ENCODE peak calls at places on chromosomes 11 and 22, in eight cellular contexts. One of them, this sample, is unnamed.

GRCh38 chr22:19292262-19293230 is 1.0 kb upstream of the CLTCL1 start:
- DNase-seq in GM06990: no peak
- DNase-seq in upper lobe of right lung: peak
- DNase-seq in K562: peak
- DNase-seq in cardiac muscle cell: peak
- DNase-seq in tibial artery: peak
- DNase-seq in lower lobe of right lung: peak
- DNase-seq in GM12865: no peak
- DNase-seq in this sample: no peak

GRCh38 chr11:112719736-112720525 is 241.3 kb upstream of the NCAM1 start:
- DNase-seq in GM06990: no peak
- DNase-seq in upper lobe of right lung: no peak
- DNase-seq in K562: no peak
- DNase-seq in cardiac muscle cell: no peak
- DNase-seq in tibial artery: no peak
- DNase-seq in lower lobe of right lung: no peak
- DNase-seq in GM12865: no peak
- DNase-seq in this sample: no peak

GRCh38 chr11:129738242-129738641 is 77.4 kb upstream of the TMEM45B start:
- DNase-seq in GM06990: no peak
- DNase-seq in upper lobe of right lung: no peak
- DNase-seq in K562: no peak
- DNase-seq in cardiac muscle cell: no peak
- DNase-seq in tibial artery: no peak
- DNase-seq in lower lobe of right lung: no peak
- DNase-seq in GM12865: no peak
- DNase-seq in this sample: no peak

GRCh38 chr11:119540370-119541125 is 117.6 kb upstream of the THY1 start:
- DNase-seq in GM06990: no peak
- DNase-seq in upper lobe of right lung: no peak
- DNase-seq in K562: no peak
- DNase-seq in cardiac muscle cell: no peak
- DNase-seq in tibial artery: peak
- DNase-seq in lower lobe of right lung: no peak
- DNase-seq in GM12865: no peak
- DNase-seq in this sample: no peak

GRCh38 chr11:110434952-110435779 is 5.4 kb downstream of the FDX1 start:
- DNase-seq in GM06990: no peak
- DNase-seq in upper lobe of right lung: no peak
- DNase-seq in K562: no peak
- DNase-seq in cardiac muscle cell: no peak
- DNase-seq in tibial artery: no peak
- DNase-seq in lower lobe of right lung: no peak
- DNase-seq in GM12865: peak
- DNase-seq in this sample: peak

GRCh38 chr11:129814244-129814992 is 1.2 kb upstream of the TMEM45B start:
- DNase-seq in GM06990: no peak
- DNase-seq in upper lobe of right lung: no peak
- DNase-seq in K562: peak
- DNase-seq in cardiac muscle cell: no peak
- DNase-seq in tibial artery: no peak
- DNase-seq in lower lobe of right lung: no peak
- DNase-seq in GM12865: no peak
- DNase-seq in this sample: no peak

GRCh38 chr22:35409783-35410662 is 10.1 kb downstream of the MCM5 start:
- DNase-seq in GM06990: peak
- DNase-seq in upper lobe of right lung: peak
- DNase-seq in K562: no peak
- DNase-seq in cardiac muscle cell: peak
- DNase-seq in tibial artery: no peak
- DNase-seq in lower lobe of right lung: peak
- DNase-seq in GM12865: peak
- DNase-seq in this sample: no peak

GRCh38 chr11:76523147-76523546 is 78.3 kb downstream of the EMSY start:
- DNase-seq in GM06990: no peak
- DNase-seq in upper lobe of right lung: no peak
- DNase-seq in K562: no peak
- DNase-seq in cardiac muscle cell: no peak
- DNase-seq in tibial artery: no peak
- DNase-seq in lower lobe of right lung: no peak
- DNase-seq in GM12865: no peak
- DNase-seq in this sample: no peak

GRCh38 chr22:24071686-24072085 is 60.6 kb downstream of the CABIN1 start:
- DNase-seq in GM06990: no peak
- DNase-seq in upper lobe of right lung: peak
- DNase-seq in K562: no peak
- DNase-seq in cardiac muscle cell: no peak
- DNase-seq in tibial artery: no peak
- DNase-seq in lower lobe of right lung: no peak
- DNase-seq in GM12865: no peak
- DNase-seq in this sample: no peak

GRCh38 chr22:17264321-17265052 is 45.3 kb upstream of the ADA2 start:
- DNase-seq in GM06990: no peak
- DNase-seq in upper lobe of right lung: no peak
- DNase-seq in K562: no peak
- DNase-seq in cardiac muscle cell: peak
- DNase-seq in tibial artery: no peak
- DNase-seq in lower lobe of right lung: no peak
- DNase-seq in GM12865: no peak
- DNase-seq in this sample: no peak

GRCh38 chr22:30705710-30706651 is 11.3 kb downstream of the OSBP2 start:
- DNase-seq in GM06990: peak
- DNase-seq in upper lobe of right lung: no peak
- DNase-seq in K562: no peak
- DNase-seq in cardiac muscle cell: no peak
- DNase-seq in tibial artery: no peak
- DNase-seq in lower lobe of right lung: no peak
- DNase-seq in GM12865: peak
- DNase-seq in this sample: peak

GRCh38 chr11:2800655-2801531 is 84.7 kb downstream of the CDKN1C start:
- DNase-seq in GM06990: no peak
- DNase-seq in upper lobe of right lung: peak
- DNase-seq in K562: no peak
- DNase-seq in cardiac muscle cell: no peak
- DNase-seq in tibial artery: peak
- DNase-seq in lower lobe of right lung: peak
- DNase-seq in GM12865: no peak
- DNase-seq in this sample: no peak

GRCh38 chr22:19598054-19598855 is 74.0 kb upstream of the CLDN5 start:
- DNase-seq in GM06990: no peak
- DNase-seq in upper lobe of right lung: peak
- DNase-seq in K562: peak
- DNase-seq in cardiac muscle cell: no peak
- DNase-seq in tibial artery: no peak
- DNase-seq in lower lobe of right lung: peak
- DNase-seq in GM12865: no peak
- DNase-seq in this sample: no peak

GRCh38 chr11:108009497-108010360 is 1.0 kb downstream of the CUL5 start:
- DNase-seq in GM06990: no peak
- DNase-seq in upper lobe of right lung: no peak
- DNase-seq in K562: no peak
- DNase-seq in cardiac muscle cell: peak
- DNase-seq in tibial artery: no peak
- DNase-seq in lower lobe of right lung: no peak
- DNase-seq in GM12865: no peak
- DNase-seq in this sample: no peak

GRCh38 chr22:43314611-43315010 is 28.6 kb downstream of the SCUBE1 start:
- DNase-seq in GM06990: no peak
- DNase-seq in upper lobe of right lung: no peak
- DNase-seq in K562: no peak
- DNase-seq in cardiac muscle cell: no peak
- DNase-seq in tibial artery: no peak
- DNase-seq in lower lobe of right lung: no peak
- DNase-seq in GM12865: no peak
- DNase-seq in this sample: no peak

GRCh38 chr11:119593346-119593745 is 135.7 kb downstream of the NECTIN1 start:
- DNase-seq in GM06990: no peak
- DNase-seq in upper lobe of right lung: no peak
- DNase-seq in K562: no peak
- DNase-seq in cardiac muscle cell: no peak
- DNase-seq in tibial artery: no peak
- DNase-seq in lower lobe of right lung: no peak
- DNase-seq in GM12865: no peak
- DNase-seq in this sample: no peak

GRCh38 chr11:75112200-75112599 is 15.5 kb upstream of the OR2AT4 start:
- DNase-seq in GM06990: no peak
- DNase-seq in upper lobe of right lung: no peak
- DNase-seq in K562: no peak
- DNase-seq in cardiac muscle cell: no peak
- DNase-seq in tibial artery: no peak
- DNase-seq in lower lobe of right lung: no peak
- DNase-seq in GM12865: no peak
- DNase-seq in this sample: no peak

GRCh38 chr22:42938976-42939375 is 76.0 kb downstream of the PACSIN2 start:
- DNase-seq in GM06990: no peak
- DNase-seq in upper lobe of right lung: peak
- DNase-seq in K562: no peak
- DNase-seq in cardiac muscle cell: no peak
- DNase-seq in tibial artery: no peak
- DNase-seq in lower lobe of right lung: no peak
- DNase-seq in GM12865: no peak
- DNase-seq in this sample: no peak

GRCh38 chr11:65842144-65842543 is 8.4 kb downstream of the SNX32 start:
- DNase-seq in GM06990: no peak
- DNase-seq in upper lobe of right lung: no peak
- DNase-seq in K562: no peak
- DNase-seq in cardiac muscle cell: no peak
- DNase-seq in tibial artery: no peak
- DNase-seq in lower lobe of right lung: no peak
- DNase-seq in GM12865: no peak
- DNase-seq in this sample: no peak

GRCh38 chr11:46698597-46698996 is 1.8 kb downstream of the ARHGAP1 start:
- DNase-seq in GM06990: no peak
- DNase-seq in upper lobe of right lung: no peak
- DNase-seq in K562: peak
- DNase-seq in cardiac muscle cell: no peak
- DNase-seq in tibial artery: no peak
- DNase-seq in lower lobe of right lung: no peak
- DNase-seq in GM12865: no peak
- DNase-seq in this sample: no peak

GRCh38 chr11:76253416-76253815 is 47.1 kb upstream of the WNT11 start:
- DNase-seq in GM06990: no peak
- DNase-seq in upper lobe of right lung: no peak
- DNase-seq in K562: no peak
- DNase-seq in cardiac muscle cell: no peak
- DNase-seq in tibial artery: no peak
- DNase-seq in lower lobe of right lung: no peak
- DNase-seq in GM12865: no peak
- DNase-seq in this sample: no peak

DNA sequence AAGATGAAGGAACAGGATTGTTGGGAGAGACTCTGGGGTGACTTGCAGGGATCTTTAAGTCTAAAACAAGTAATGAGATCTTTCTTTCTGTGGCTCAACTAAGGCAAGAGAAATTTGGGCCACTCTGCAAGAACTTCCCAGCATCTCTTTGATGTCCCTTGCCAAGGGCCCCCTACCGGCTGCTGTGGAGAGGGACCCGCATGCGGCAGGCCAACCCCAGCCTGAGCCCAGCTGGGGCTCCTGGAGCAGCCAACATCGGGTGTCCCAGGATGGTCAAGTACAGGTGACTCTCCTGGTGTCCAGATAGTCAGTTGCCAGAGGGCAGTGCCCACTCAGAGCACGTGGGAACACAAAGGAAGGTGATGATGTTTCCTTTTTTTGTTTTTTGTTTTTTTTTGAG is 363.2 kb downstream of the TBC1D22A start:
- DNase-seq in GM06990: no peak
- DNase-seq in upper lobe of right lung: peak
- DNase-seq in K562: peak
- DNase-seq in cardiac muscle cell: peak
- DNase-seq in tibial artery: no peak
- DNase-seq in lower lobe of right lung: peak
- DNase-seq in GM12865: peak
- DNase-seq in this sample: peak
- TF ChIP-seq CTCF in GM06990: no peak
- TF ChIP-seq CTCF in upper lobe of right lung: no peak
- TF ChIP-seq CTCF in K562: peak
- TF ChIP-seq CTCF in cardiac muscle cell: peak
- TF ChIP-seq CTCF in tibial artery: no peak
- TF ChIP-seq CTCF in lower lobe of right lung: no peak
- TF ChIP-seq CTCF in GM12865: peak
- TF ChIP-seq CTCF in this sample: peak

GRCh38 chr11:30753504-30753903 is 167.4 kb upstream of the MPPED2 start:
- DNase-seq in GM06990: no peak
- DNase-seq in upper lobe of right lung: no peak
- DNase-seq in K562: no peak
- DNase-seq in cardiac muscle cell: no peak
- DNase-seq in tibial artery: no peak
- DNase-seq in lower lobe of right lung: no peak
- DNase-seq in GM12865: no peak
- DNase-seq in this sample: no peak
- TF ChIP-seq CTCF in GM06990: no peak
- TF ChIP-seq CTCF in upper lobe of right lung: no peak
- TF ChIP-seq CTCF in K562: no peak
- TF ChIP-seq CTCF in cardiac muscle cell: no peak
- TF ChIP-seq CTCF in tibial artery: no peak
- TF ChIP-seq CTCF in lower lobe of right lung: no peak
- TF ChIP-seq CTCF in GM12865: no peak
- TF ChIP-seq CTCF in this sample: no peak

GRCh38 chr22:37544955-37545702 is 15.2 kb upstream of the CDC42EP1 start:
- DNase-seq in GM06990: no peak
- DNase-seq in upper lobe of right lung: peak
- DNase-seq in K562: no peak
- DNase-seq in cardiac muscle cell: peak
- DNase-seq in tibial artery: peak
- DNase-seq in lower lobe of right lung: peak
- DNase-seq in GM12865: peak
- DNase-seq in this sample: no peak

GRCh38 chr22:37542959-37543358 is 17.3 kb upstream of the CDC42EP1 start:
- DNase-seq in GM06990: no peak
- DNase-seq in upper lobe of right lung: no peak
- DNase-seq in K562: no peak
- DNase-seq in cardiac muscle cell: no peak
- DNase-seq in tibial artery: no peak
- DNase-seq in lower lobe of right lung: no peak
- DNase-seq in GM12865: no peak
- DNase-seq in this sample: no peak

GRCh38 chr22:37547249-37547741 is 13.0 kb upstream of the CDC42EP1 start:
- DNase-seq in GM06990: no peak
- DNase-seq in upper lobe of right lung: no peak
- DNase-seq in K562: no peak
- DNase-seq in cardiac muscle cell: peak
- DNase-seq in tibial artery: no peak
- DNase-seq in lower lobe of right lung: no peak
- DNase-seq in GM12865: no peak
- DNase-seq in this sample: no peak

GRCh38 chr22:37546436-37547248 is 13.6 kb upstream of the CDC42EP1 start:
- DNase-seq in GM06990: no peak
- DNase-seq in upper lobe of right lung: peak
- DNase-seq in K562: no peak
- DNase-seq in cardiac muscle cell: peak
- DNase-seq in tibial artery: peak
- DNase-seq in lower lobe of right lung: peak
- DNase-seq in GM12865: no peak
- DNase-seq in this sample: no peak

GRCh38 chr22:37545703-37546435 is 14.4 kb upstream of the CDC42EP1 start:
- DNase-seq in GM06990: no peak
- DNase-seq in upper lobe of right lung: peak
- DNase-seq in K562: peak
- DNase-seq in cardiac muscle cell: peak
- DNase-seq in tibial artery: peak
- DNase-seq in lower lobe of right lung: peak
- DNase-seq in GM12865: no peak
- DNase-seq in this sample: no peak
- TF ChIP-seq CTCF in GM06990: no peak
- TF ChIP-seq CTCF in upper lobe of right lung: no peak
- TF ChIP-seq CTCF in K562: no peak
- TF ChIP-seq CTCF in cardiac muscle cell: no peak
- TF ChIP-seq CTCF in tibial artery: no peak
- TF ChIP-seq CTCF in lower lobe of right lung: no peak
- TF ChIP-seq CTCF in GM12865: no peak
- TF ChIP-seq CTCF in this sample: no peak

GRCh38 chr11:1276866-1277615 is 32.4 kb downstream of the TOLLIP start:
- DNase-seq in GM06990: no peak
- DNase-seq in upper lobe of right lung: no peak
- DNase-seq in K562: no peak
- DNase-seq in cardiac muscle cell: no peak
- DNase-seq in tibial artery: no peak
- DNase-seq in lower lobe of right lung: no peak
- DNase-seq in GM12865: no peak
- DNase-seq in this sample: no peak
- TF ChIP-seq CTCF in GM06990: no peak
- TF ChIP-seq CTCF in upper lobe of right lung: no peak
- TF ChIP-seq CTCF in K562: no peak
- TF ChIP-seq CTCF in cardiac muscle cell: no peak
- TF ChIP-seq CTCF in tibial artery: no peak
- TF ChIP-seq CTCF in lower lobe of right lung: no peak
- TF ChIP-seq CTCF in GM12865: no peak
- TF ChIP-seq CTCF in this sample: no peak